ENCODE peak calls at places on chromosomes 2 and 18, in ten cellular contexts. L, I, U, Y, H, K, Z, X, C and A are unnamed samples. For H3K9me3, the result is how much of the 10 kb centered on the place peaks cover.

GRCh38 chr2:217218269-217219140 is 358.6 kb upstream of the TNP1 start:
- DNase-seq in U (no peak), H (no peak), Y (no peak), L (no peak), X (no peak), Z (no peak), C (no peak), I (no peak), K (no peak), A (no peak)

GRCh38 chr2:106734165-106734564 is 151.8 kb downstream of the ST6GAL2 start:
- DNase-seq in X (no peak), H (no peak), C (no peak), U (no peak), I (no peak), Y (no peak), Z (no peak), L (no peak), K (no peak), A (no peak)

GRCh38 chr2:8424997-8425900 is 256.6 kb upstream of the ID2 start:
- DNase-seq in H (no peak), U (no peak), K (peak), Z (no peak), C (no peak), Y (no peak), X (no peak), I (no peak), L (no peak), A (no peak)

GRCh38 chr2:240630771-240631560 is 5.7 kb downstream of the GPR35 start:
- DNase-seq in X (no peak), K (peak), C (no peak), I (no peak), L (no peak), Y (no peak), H (peak), U (no peak), Z (no peak), A (no peak)

GRCh38 chr2:218829868-218830451 is 1.6 kb downstream of the PRKAG3 start:
- DNase-seq in U (no peak), Y (peak), I (no peak), X (peak), H (no peak), Z (peak), K (no peak), L (no peak), C (no peak), A (no peak)

GRCh38 chr18:28541276-28541930 is 364.5 kb upstream of the CDH2 start:
- DNase-seq in U (no peak), X (peak), I (no peak), L (no peak), Z (no peak), H (no peak), K (no peak), C (no peak), Y (peak), A (no peak)

GRCh38 chr18:12606592-12607315 is 51.2 kb downstream of the SPIRE1 start:
- DNase-seq in I (no peak), Z (no peak), X (no peak), C (no peak), U (peak), L (no peak), H (no peak), K (no peak), Y (no peak), A (no peak)

GRCh38 chr18:32919799-32920198 is 147.0 kb upstream of the KLHL14 start:
- DNase-seq in H (no peak), C (no peak), K (peak), L (no peak), I (peak), U (no peak), X (no peak), Y (no peak), Z (no peak), A (no peak)

GRCh38 chr2:167599228-167599627 is 648.2 kb downstream of the STK39 start:
- DNase-seq in C (no peak), Y (no peak), K (no peak), I (no peak), U (no peak), X (no peak), Z (no peak), H (no peak), L (no peak), A (no peak)

GRCh38 chr2:128272586-128273468 is 45.8 kb downstream of the HS6ST1 start:
- DNase-seq in C (no peak), H (peak), X (no peak), U (no peak), Z (no peak), I (no peak), Y (no peak), K (peak), L (peak), A (no peak)

GRCh38 chr18:53416985-53417384 is 807.5 kb downstream of the MBD2 start:
- DNase-seq in I (no peak), K (peak), Z (no peak), Y (no peak), C (no peak), H (no peak), U (no peak), X (no peak), L (no peak), A (no peak)

GRCh38 chr18:59505311-59505710 is 146.2 kb upstream of the LMAN1 start:
- DNase-seq in X (no peak), I (no peak), Z (no peak), Y (no peak), H (no peak), L (no peak), U (no peak), C (no peak), K (no peak), A (no peak)

GRCh38 chr2:21466528-21466927 is 342.8 kb downstream of the TDRD15 start:
- DNase-seq in Z (no peak), C (no peak), Y (no peak), I (no peak), U (no peak), H (no peak), K (no peak), L (no peak), X (no peak), A (no peak)

GRCh38 chr2:10027931-10028330 is 15.4 kb upstream of the KLF11 start:
- DNase-seq in C (no peak), I (no peak), Z (no peak), X (no peak), H (no peak), Y (no peak), K (no peak), U (no peak), L (no peak), A (no peak)

GRCh38 chr2:13056259-13056843 is 339.6 kb downstream of the TRIB2 start:
- DNase-seq in U (no peak), H (no peak), I (no peak), X (no peak), C (no peak), K (no peak), Z (no peak), L (no peak), Y (no peak), A (no peak)

GRCh38 chr2:52238782-52239181 is 1206.8 kb upstream of the NRXN1 start:
- DNase-seq in C (no peak), L (no peak), U (no peak), Y (no peak), Z (no peak), H (no peak), K (peak), I (no peak), X (no peak), A (no peak)

GRCh38 chr2:152611458-152612231 is 105.6 kb downstream of the PRPF40A start:
- DNase-seq in H (peak), Z (no peak), X (peak), L (no peak), Y (peak), C (no peak), I (peak), U (no peak), K (no peak), A (no peak)

GRCh38 chr2:14039134-14039533 is 593.4 kb upstream of the LRATD1 start:
- DNase-seq in C (no peak), I (no peak), Y (no peak), K (no peak), L (no peak), Z (no peak), H (no peak), U (no peak), X (no peak), A (no peak)

GRCh38 chr2:8662239-8662879 is 19.5 kb upstream of the ID2 start:
- DNase-seq in Z (peak), C (no peak), X (no peak), L (no peak), Y (no peak), U (peak), H (no peak), K (no peak), I (no peak), A (no peak)

GRCh38 chr2:6937582-6937981 is 20.4 kb downstream of the RNF144A start:
- DNase-seq in H (no peak), Y (no peak), U (no peak), Z (no peak), K (peak), X (no peak), L (no peak), C (no peak), I (no peak), A (no peak)

GRCh38 chr18:8080092-8080491 is 513.0 kb downstream of the PTPRM start:
- DNase-seq in H (no peak), Z (no peak), U (no peak), L (no peak), C (no peak), I (no peak), K (no peak), Y (no peak), X (no peak), A (no peak)

GRCh38 chr2:10400568-10400977 is 47.6 kb downstream of the ODC1 start:
- DNase-seq in L (no peak), C (no peak), H (no peak), I (peak), X (peak), Y (peak), K (no peak), Z (peak), U (no peak), A (peak)

GRCh38 chr18:74598350-74599001 is 806 bp downstream of the ZNF407 start:
- DNase-seq in L (peak), K (peak), C (peak), Y (peak), H (peak), I (peak), Z (peak), U (peak), X (peak), A (peak)

GRCh38 chr18:36608107-36608506 is 220.7 kb downstream of the TPGS2 start:
- DNase-seq in Z (no peak), C (no peak), U (no peak), X (no peak), K (peak), H (no peak), Y (no peak), L (no peak), I (no peak), A (no peak)

GRCh38 chr2:51812138-51812866 is 780.4 kb upstream of the NRXN1 start:
- DNase-seq in U (peak), H (no peak), K (no peak), X (no peak), Z (no peak), L (no peak), I (no peak), Y (no peak), C (no peak), A (no peak)

GRCh38 chr2:762646-763045 is 85.4 kb upstream of the TMEM18 start:
- DNase-seq in K (no peak), L (no peak), U (no peak), H (no peak), I (no peak), Z (no peak), C (no peak), Y (no peak), X (no peak), A (no peak)

DNA sequence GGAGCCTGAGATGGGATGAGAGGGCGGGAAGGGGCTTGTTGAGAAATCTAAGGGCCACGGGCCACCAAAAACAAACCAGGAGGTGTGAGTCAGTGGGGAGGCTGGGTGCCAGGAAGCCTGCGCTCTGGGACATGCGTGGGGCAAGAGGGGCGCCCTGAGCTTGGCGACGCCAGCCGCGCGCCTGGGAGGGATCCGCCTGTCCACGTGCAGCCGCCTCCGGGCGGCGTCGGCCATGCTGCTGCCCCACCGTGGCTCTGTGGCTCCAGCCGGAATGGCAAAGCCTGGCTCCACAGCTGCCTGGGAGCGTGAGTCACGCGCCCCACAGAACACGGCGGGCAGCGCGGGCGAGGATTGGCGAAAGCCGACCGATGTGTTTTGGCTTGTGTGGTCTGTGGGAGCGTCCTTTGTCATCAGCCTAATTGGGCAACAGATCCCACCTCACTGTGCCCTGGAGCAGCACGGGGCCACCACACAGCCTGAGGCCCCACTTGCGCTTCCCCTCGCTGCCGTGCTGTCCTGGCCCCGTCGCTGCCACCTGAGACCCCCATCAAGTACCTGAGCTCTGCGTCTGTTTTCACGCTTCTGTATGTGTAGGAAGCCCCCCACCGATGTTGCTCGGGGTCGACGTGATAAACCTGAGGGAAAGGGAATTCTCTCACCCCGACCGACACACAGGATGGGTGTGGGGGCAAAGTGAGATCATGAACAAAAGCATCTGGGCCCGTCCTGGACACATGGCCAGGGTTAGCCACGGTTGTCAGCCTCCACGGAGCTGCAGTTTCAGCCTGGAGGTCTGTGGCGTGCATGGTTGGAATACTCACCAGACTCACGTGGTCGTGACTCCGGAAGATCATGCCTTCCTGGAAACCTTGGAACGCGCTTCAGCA is 80.5 kb downstream of the NFATC1 start:
- DNase-seq in C (no peak), I (no peak), X (no peak), U (no peak), Z (peak), L (peak), K (no peak), Y (no peak), H (no peak), A (no peak)
- H3K9me3 ChIP-seq in C (under half), I (under half), X (under half), U (under half), Z (under half), L (under half), K (under half), Y (under half), H (under half), A (under half)

GRCh38 chr2:160085662-160086061 is 23.2 kb upstream of the PLA2R1 start:
- DNase-seq in C (no peak), L (no peak), Y (no peak), I (no peak), K (no peak), H (no peak), X (no peak), Z (no peak), U (no peak), A (no peak)

GRCh38 chr2:160092445-160092844 is 30.0 kb upstream of the PLA2R1 start:
- DNase-seq in X (no peak), H (no peak), I (no peak), L (no peak), C (no peak), Y (no peak), K (no peak), Z (no peak), U (no peak), A (no peak)

GRCh38 chr2:160091381-160091780 is 29.0 kb upstream of the PLA2R1 start:
- DNase-seq in H (no peak), Y (no peak), U (no peak), C (no peak), X (no peak), Z (no peak), K (no peak), I (no peak), L (no peak), A (no peak)

GRCh38 chr2:160087854-160088745 is 25.7 kb upstream of the PLA2R1 start:
- DNase-seq in I (no peak), X (no peak), Y (no peak), C (no peak), K (no peak), Z (no peak), U (no peak), H (no peak), L (no peak), A (no peak)
- TF ChIP-seq CTCF in I (peak), X (no peak), Y (no peak), C (no peak), K (peak), Z (peak), U (peak), H (no peak), L (no peak), A (no peak)

DNA sequence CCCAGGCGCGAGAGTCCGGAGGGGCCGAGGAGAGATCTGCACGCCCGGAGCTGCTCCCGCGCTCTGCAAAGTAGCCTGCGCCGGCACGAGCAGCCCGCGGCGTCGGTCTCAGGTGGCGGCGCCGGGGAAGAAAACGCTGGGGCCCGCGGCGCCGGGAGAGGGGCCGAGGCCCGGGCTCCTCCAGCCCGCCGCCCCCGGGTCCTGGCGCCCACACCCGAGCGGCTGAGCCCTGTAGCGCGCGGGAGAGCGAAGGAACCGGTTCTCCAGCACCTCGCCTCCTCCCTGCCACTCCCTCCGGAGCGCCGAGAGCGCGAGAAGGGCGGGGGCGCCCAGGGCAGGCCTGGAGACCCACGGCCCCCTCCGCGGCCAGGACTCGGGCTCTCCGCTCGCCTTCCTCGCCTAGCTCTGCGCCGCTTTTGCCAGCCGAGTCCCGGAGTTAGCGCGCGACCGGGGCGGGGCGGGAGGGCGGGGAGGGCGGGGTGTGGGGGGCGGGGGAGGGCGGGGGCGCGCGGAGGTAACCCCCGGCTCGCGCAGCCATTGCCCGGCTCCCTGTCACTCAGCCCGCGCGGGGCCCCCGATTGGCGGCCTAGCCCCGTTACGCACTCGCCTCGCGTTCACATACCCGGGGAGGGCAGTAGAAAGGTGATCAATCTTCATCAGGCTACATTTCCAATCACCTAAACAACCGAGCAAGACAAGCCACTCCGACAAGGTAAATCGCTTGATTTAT is at the start of gene OTX1:
- DNase-seq in X (no peak), U (peak), Y (no peak), L (peak), I (peak), C (no peak), H (peak), Z (peak), K (peak), A (peak)
- H3K9me3 ChIP-seq in X (under half), U (under half), Y (under half), L (under half), I (under half), C (under half), H (under half), Z (under half), K (under half), A (under half)

DNA sequence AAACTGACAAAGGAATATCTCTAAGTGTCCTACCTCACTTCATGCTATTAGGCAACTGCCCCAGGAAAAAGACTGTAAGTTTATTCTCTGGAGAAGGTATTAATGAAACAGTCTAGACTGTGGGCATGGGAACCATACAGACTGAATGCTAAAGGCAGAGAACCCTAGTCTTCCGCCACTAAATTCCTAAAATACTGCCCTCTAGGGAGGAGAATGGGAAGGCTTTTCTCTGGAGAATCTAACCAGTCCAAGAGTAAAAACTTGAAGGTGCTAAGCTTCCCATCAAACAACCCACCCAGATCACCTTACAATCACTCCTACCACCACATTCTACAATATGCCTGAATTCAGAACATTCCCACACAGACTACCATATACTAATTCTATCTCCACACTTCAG is 3.4 kb downstream of the SRBD1 start:
- DNase-seq in I (no peak), X (no peak), L (no peak), Y (no peak), H (no peak), U (peak), C (no peak), Z (no peak), K (no peak), A (no peak)
- TF ChIP-seq CTCF in I (peak), X (peak), L (no peak), Y (peak), H (peak), U (peak), C (no peak), Z (peak), K (peak), A (peak)

GRCh38 chr2:108841506-108841905 is 54.9 kb downstream of the CCDC138 start:
- DNase-seq in Z (no peak), H (no peak), X (no peak), U (no peak), Y (no peak), L (no peak), I (no peak), K (no peak), C (no peak), A (no peak)

GRCh38 chr2:108852375-108852774 is 65.8 kb downstream of the CCDC138 start:
- DNase-seq in Z (no peak), Y (no peak), L (no peak), I (no peak), H (no peak), X (no peak), C (no peak), U (no peak), K (no peak), A (no peak)

GRCh38 chr2:108847000-108847399 is 60.4 kb downstream of the CCDC138 start:
- DNase-seq in K (no peak), H (no peak), U (no peak), L (no peak), Z (no peak), C (no peak), I (no peak), Y (no peak), X (no peak), A (no peak)
- H3K9me3 ChIP-seq in K (under half), H (under half), U (under half), L (under half), Z (under half), C (under half), I (under half), Y (under half), X (under half), A (under half)

GRCh38 chr2:232551776-232552175 is 1.3 kb downstream of the EIF4E2 start:
- DNase-seq in X (no peak), Z (no peak), L (no peak), K (no peak), C (no peak), I (no peak), U (no peak), Y (no peak), H (no peak), A (no peak)

GRCh38 chr2:232551289-232551688 is 800 bp downstream of the EIF4E2 start:
- DNase-seq in U (no peak), I (no peak), C (no peak), X (no peak), L (no peak), Z (no peak), Y (no peak), K (no peak), H (no peak), A (no peak)

GRCh38 chr2:232549655-232550350 is 554 bp downstream of the TIGD1 start:
- DNase-seq in C (no peak), H (no peak), L (no peak), X (no peak), Z (no peak), I (no peak), Y (no peak), U (no peak), K (no peak), A (no peak)

GRCh38 chr2:232547991-232548390 is 2.4 kb downstream of the TIGD1 start:
- DNase-seq in I (no peak), C (no peak), K (no peak), Z (no peak), X (no peak), H (no peak), U (no peak), L (no peak), Y (no peak), A (no peak)

GRCh38 chr2:232550351-232551261 is at the start of the genes EIF4E2 and TIGD1:
- DNase-seq in I (peak), X (peak), K (peak), L (peak), Z (peak), Y (peak), H (peak), C (peak), U (peak), A (peak)
- TF ChIP-seq CTCF in I (peak), X (peak), K (peak), L (no peak), Z (peak), Y (peak), H (peak), C (peak), U (peak), A (no peak)

GRCh38 chr2:125175415-125175814 is 1150.3 kb downstream of the CNTNAP5 start:
- DNase-seq in Y (no peak), K (no peak), Z (no peak), L (no peak), U (no peak), C (no peak), H (no peak), I (no peak), X (no peak), A (no peak)
- H3K9me3 ChIP-seq in Y (under half), K (under half), Z (under half), L (under half), U (under half), C (under half), H (under half), I (under half), X (under half), A (under half)